ENCODE peak calls at places on chromosomes 6 and 20, in five cellular contexts. A is caudate nucleus, R is WERI-Rb-1, I is lung, C is activated gamma-delta T cell treated with Interleukin-2 at 50 U/mL for 16 hours. W is an unnamed sample.

GRCh38 chr6:72709436-72709835 is 87.6 kb downstream of the KCNQ5 start:
- DNase-seq in I (no peak), R (no peak), C (no peak), A (no peak), W (no peak)

GRCh38 chr6:128570439-128571063 is 50.2 kb upstream of the PTPRK start:
- DNase-seq in C (no peak), R (no peak), I (no peak), A (no peak), W (no peak)

GRCh38 chr6:77778527-77778926 is 125.7 kb downstream of the MEI4 start:
- DNase-seq in R (no peak), A (no peak), C (no peak), I (no peak), W (no peak)

GRCh38 chr6:113381957-113382356 is 475.2 kb upstream of the MARCKS start:
- DNase-seq in C (no peak), I (no peak), R (no peak), A (no peak), W (no peak)

GRCh38 chr20:37504404-37505096 is 16.5 kb upstream of the NNAT start:
- DNase-seq in A (no peak), I (no peak), C (no peak), R (peak), W (no peak)

GRCh38 chr6:124978451-124979293 is 16.4 kb downstream of the RNF217 start:
- DNase-seq in I (no peak), R (no peak), A (no peak), C (no peak), W (no peak)

GRCh38 chr20:884983-885952 is 30.9 kb downstream of the ANGPT4 start:
- DNase-seq in A (no peak), I (no peak), R (no peak), C (no peak), W (peak)

GRCh38 chr20:21583486-21584168 is 69.8 kb upstream of the NKX2-2 start:
- DNase-seq in C (no peak), I (no peak), R (no peak), A (no peak), W (no peak)

GRCh38 chr20:36563415-36563814 is 10.0 kb upstream of the TGIF2 start:
- DNase-seq in R (no peak), I (no peak), A (no peak), C (no peak), W (no peak)

GRCh38 chr6:41901882-41902519 is 6.8 kb upstream of the USP49 start:
- DNase-seq in C (peak), R (peak), I (no peak), A (no peak), W (no peak)

GRCh38 chr6:144013486-144013909 is 5.4 kb upstream of the PLAGL1 start:
- DNase-seq in R (peak), C (peak), I (peak), A (no peak), W (peak)

GRCh38 chr20:45343445-45343866 is 4.8 kb downstream of the SDC4 start:
- DNase-seq in C (no peak), A (no peak), R (no peak), I (peak), W (no peak)

GRCh38 chr20:48538058-48538825 is 289.6 kb downstream of the PREX1 start:
- DNase-seq in I (peak), C (no peak), R (no peak), A (no peak), W (no peak)

GRCh38 chr6:166608819-166609218 is 18.2 kb downstream of the RPS6KA2 start:
- DNase-seq in C (no peak), R (no peak), A (no peak), I (no peak), W (no peak)

GRCh38 chr6:131728296-131728939 is 17.6 kb upstream of the CTAGE9 start:
- DNase-seq in A (no peak), C (no peak), R (no peak), I (no peak), W (no peak)

GRCh38 chr6:46706464-46706863 is 18.8 kb downstream of the TDRD6 start:
- DNase-seq in C (no peak), I (no peak), A (no peak), R (no peak), W (no peak)

GRCh38 chr6:90397929-90398674 is 101.5 kb upstream of the BACH2 start:
- DNase-seq in R (no peak), C (peak), I (no peak), A (no peak), W (no peak)

GRCh38 chr20:38970302-38970701 is 8.2 kb downstream of the DHX35 start:
- DNase-seq in I (no peak), A (no peak), C (no peak), R (no peak), W (no peak)

GRCh38 chr6:107550241-107550840 is 60.4 kb downstream of the SOBP start:
- DNase-seq in C (no peak), I (no peak), R (no peak), A (no peak), W (no peak)

GRCh38 chr6:33430991-33431879 is 11.4 kb downstream of the SYNGAP1 start:
- DNase-seq in A (peak), R (peak), C (peak), I (peak), W (peak)

GRCh38 chr6:35663447-35664235 is 25.1 kb downstream of the FKBP5 start:
- DNase-seq in I (no peak), C (no peak), R (no peak), A (no peak), W (no peak)

GRCh38 chr6:158766621-158767435 is 52.3 kb downstream of the EZR start:
- DNase-seq in C (no peak), A (no peak), I (no peak), R (no peak), W (no peak)

GRCh38 chr6:156980515-156980914 is 203.3 kb downstream of the ARID1B start:
- DNase-seq in I (no peak), R (no peak), A (no peak), C (no peak), W (no peak)

GRCh38 chr6:110509617-110510231 is 33.3 kb upstream of the SLC22A16 start:
- DNase-seq in C (no peak), A (no peak), I (no peak), R (no peak), W (no peak)

GRCh38 chr6:31948753-31949413 is 3.0 kb downstream of the CFB start:
- DNase-seq in A (no peak), R (no peak), C (no peak), I (no peak), W (no peak)

GRCh38 chr6:7153807-7154206 is 46.0 kb downstream of the RREB1 start:
- DNase-seq in C (no peak), A (no peak), I (no peak), R (peak), W (no peak)

GRCh38 chr20:62792182-62792939 is 3.9 kb upstream of the MRGBP start:
- DNase-seq in R (no peak), C (no peak), I (no peak), A (no peak), W (no peak)

W was measured in dorsolateral prefrontal cortex.